ENCODE peak calls at places on chromosomes 5 and 9, in four cellular contexts. N, C, M and Q are unnamed samples.

GRCh38 chr5:90134892-90135291 is 274.7 kb downstream of the CETN3 start:
- DNase-seq in C (peak; percentile 81), N (peak; percentile 80), M (peak; percentile 38), Q (no peak)

GRCh38 chr9:75892168-75892901 is 1.9 kb downstream of the PCSK5 start:
- DNase-seq in M (no peak), C (peak; percentile 8), N (peak; percentile 58), Q (no peak)

GRCh38 chr5:5405441-5405840 is 17.0 kb upstream of the ICE1 start:
- DNase-seq in M (no peak), N (no peak), C (no peak), Q (no peak)

GRCh38 chr9:127112056-127112455 is 10.4 kb downstream of the ANGPTL2 start:
- DNase-seq in M (peak; percentile 38), C (peak; percentile 83), N (peak; percentile 82), Q (peak; percentile 67)

GRCh38 chr5:8391916-8392315 is 523.0 kb downstream of the MTRR start:
- DNase-seq in N (no peak), M (no peak), C (no peak), Q (no peak)

GRCh38 chr5:10400834-10401233 is 40.8 kb upstream of the ROPN1L start:
- DNase-seq in N (peak; percentile 27), C (no peak), M (no peak), Q (no peak)

GRCh38 chr5:131622633-131623032 is 12.4 kb downstream of the RAPGEF6 start:
- DNase-seq in C (no peak), M (no peak), N (no peak), Q (no peak)

GRCh38 chr5:171143926-171144325 is 165.1 kb upstream of the TLX3 start:
- DNase-seq in M (no peak), N (no peak), C (no peak), Q (no peak)

GRCh38 chr9:121246821-121247511 is 21.0 kb upstream of the GSN start:
- DNase-seq in N (peak; percentile 36), M (no peak), C (peak; percentile 28), Q (no peak)

GRCh38 chr5:95317085-95317484 is 32.2 kb upstream of the MCTP1 start:
- DNase-seq in M (no peak), N (no peak), C (no peak), Q (no peak)

GRCh38 chr9:136572003-136572595 is 26.3 kb upstream of the NOTCH1 start:
- DNase-seq in N (no peak), M (no peak), C (peak; percentile 73), Q (no peak)

GRCh38 chr9:95131023-95131943 is 186.2 kb downstream of the FANCC start:
- DNase-seq in M (peak; percentile 73), C (peak; percentile 67), N (peak; percentile 76), Q (no peak)

GRCh38 chr5:170896779-170897178 is 35.0 kb downstream of the RANBP17 start:
- DNase-seq in N (no peak), C (no peak), M (peak; percentile 26), Q (no peak)

GRCh38 chr9:26219961-26220360 is 541.7 kb upstream of the TUSC1 start:
- DNase-seq in M (no peak), C (no peak), N (no peak), Q (no peak)

GRCh38 chr5:119397518-119398380 is 41.9 kb downstream of the TNFAIP8 start:
- DNase-seq in M (no peak), C (no peak), N (no peak), Q (no peak)

GRCh38 chr5:31786001-31786757 is 147.2 kb downstream of the PDZD2 start:
- DNase-seq in M (no peak), C (peak; percentile 52), N (no peak), Q (no peak)

GRCh38 chr9:123225374-123225813 is 43.0 kb downstream of the STRBP start:
- DNase-seq in N (no peak), M (no peak), C (peak; percentile 14), Q (no peak)

GRCh38 chr5:96517294-96517693 is 84.2 kb upstream of the PCSK1 start:
- DNase-seq in C (no peak), M (no peak), N (no peak), Q (no peak)

GRCh38 chr5:131496400-131496713 is 138.7 kb downstream of the RAPGEF6 start:
- DNase-seq in N (no peak), C (no peak), M (no peak), Q (no peak)

GRCh38 chr9:113933671-113934070 is 57.6 kb downstream of the ZNF618 start:
- DNase-seq in C (no peak), N (no peak), M (peak; percentile 15), Q (no peak)

GRCh38 chr9:134842321-134842720 is 38.3 kb upstream of the FCN2 start:
- DNase-seq in N (no peak), C (no peak), M (no peak), Q (no peak)

GRCh38 chr5:113806250-113806649 is 292.8 kb downstream of the YTHDC2 start:
- DNase-seq in N (no peak), C (no peak), M (no peak), Q (no peak)

GRCh38 chr9:128232811-128233428 is 29.7 kb downstream of the DNM1 start:
- DNase-seq in M (no peak), C (no peak), N (no peak), Q (no peak)

GRCh38 chr5:103428411-103428871 is 134.1 kb downstream of the NUDT12 start:
- DNase-seq in N (no peak), C (peak; percentile 27), M (peak; percentile 40), Q (peak; percentile 68)

GRCh38 chr9:121876658-121877271 is 216.3 kb downstream of the TTLL11 start:
- DNase-seq in M (no peak), N (no peak), C (no peak), Q (no peak)

GRCh38 chr5:121024416-121025311 is 560.6 kb downstream of the PRR16 start:
- DNase-seq in C (no peak), N (no peak), M (no peak), Q (no peak)

GRCh38 chr5:123964916-123965315 is 452.9 kb downstream of the CSNK1G3 start:
- DNase-seq in M (no peak), N (no peak), C (no peak), Q (no peak)

GRCh38 chr9:26945591-26945990 is 1.5 kb downstream of the PLAA start:
- DNase-seq in C (no peak), M (no peak), N (no peak), Q (no peak)

GRCh38 chr5:136686192-136686872 is 321.0 kb upstream of the TRPC7 start:
- DNase-seq in M (no peak), C (no peak), N (no peak), Q (no peak)

GRCh38 chr5:136332213-136332612 is 33.1 kb downstream of the TRPC7 start:
- DNase-seq in M (no peak), C (no peak), N (no peak), Q (no peak)

GRCh38 chr5:96572864-96573512 is 89.2 kb upstream of the CAST start:
- DNase-seq in M (no peak), N (no peak), C (no peak), Q (no peak)

GRCh38 chr5:151020304-151021031 is at the start of gene GPX3:
- DNase-seq in M (peak; percentile 89), C (peak; percentile 95), N (peak; percentile 86), Q (peak; percentile 88)

DNA sequence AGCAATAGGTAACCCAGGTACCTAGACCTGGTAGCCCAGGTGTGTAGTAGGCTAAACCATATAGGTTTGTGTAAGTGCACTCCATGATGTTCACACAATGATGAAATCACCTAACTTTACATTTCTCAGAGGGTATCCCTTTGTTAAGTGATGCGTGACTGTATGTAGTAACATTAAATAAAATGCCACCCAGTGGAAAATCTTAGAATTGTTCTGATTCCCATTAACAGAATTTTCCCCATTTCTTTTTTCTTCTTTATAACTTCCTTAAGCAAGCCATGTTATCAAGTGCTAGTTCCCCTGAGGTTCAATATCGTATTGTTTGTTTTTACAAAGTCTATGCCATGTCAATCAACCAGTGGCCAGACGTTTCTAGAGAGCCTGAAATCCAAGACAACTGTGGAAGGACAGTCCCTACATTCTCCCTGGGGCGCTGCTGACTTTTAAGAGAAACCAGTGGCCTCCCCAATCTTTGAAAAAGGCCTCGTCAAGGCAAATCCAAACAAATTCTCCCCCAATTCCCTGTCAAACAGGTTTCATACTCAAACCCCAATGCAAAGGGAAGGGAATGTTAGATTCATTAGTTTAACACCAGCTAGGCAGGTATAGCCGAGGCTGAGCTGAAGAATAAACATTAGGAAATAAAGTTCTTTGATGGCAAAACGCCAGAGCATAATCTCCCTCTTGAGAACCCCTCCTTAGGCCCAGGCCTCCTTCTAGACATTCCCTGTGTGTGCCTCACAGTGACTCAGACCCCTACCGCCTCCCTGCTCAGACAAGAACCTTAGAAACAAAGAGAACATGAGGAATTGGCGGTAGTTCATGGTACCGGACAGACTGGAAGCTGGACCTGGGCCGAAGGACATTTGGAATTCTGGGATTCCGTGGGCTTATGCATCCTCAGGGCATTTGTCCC is 198.7 kb downstream of the GNA14 start:
- DNase-seq in N (no peak), M (no peak), C (no peak), Q (no peak)
- TF ChIP-seq CTCF in N (no peak), M (no peak), C (no peak), Q (no peak)

DNA sequence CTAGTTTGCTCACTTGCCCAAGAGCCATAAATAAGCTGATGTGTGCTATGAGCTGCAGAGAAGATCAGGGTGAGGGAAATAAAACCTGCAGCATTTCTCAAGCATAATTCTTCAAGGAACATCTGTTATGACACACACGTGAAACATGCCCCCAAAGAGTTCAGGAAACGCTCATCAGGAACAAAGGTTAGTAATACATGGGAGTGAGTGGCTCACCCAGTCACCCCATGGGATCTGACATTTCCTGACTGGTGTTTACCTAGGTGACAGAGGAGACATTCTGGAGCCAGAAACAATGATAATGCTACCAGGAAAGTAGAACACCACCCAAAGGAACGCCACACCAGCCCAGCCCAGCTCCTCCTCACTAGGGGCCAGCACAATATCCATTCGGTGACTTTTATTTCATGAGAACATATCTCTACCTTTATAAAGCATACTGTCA is 66.0 kb downstream of the FRMD3 start:
- DNase-seq in C (peak; percentile 20), N (no peak), M (peak; percentile 30), Q (no peak)
- H3K36me3 ChIP-seq in C (no peaks in the 10 kb centered on the region), N (no peaks in the 10 kb centered on the region), M (no peaks in the 10 kb centered on the region), Q (no peaks in the 10 kb centered on the region)

GRCh38 chr5:157324237-157324636 is 58.3 kb downstream of the CYFIP2 start:
- DNase-seq in M (no peak), N (no peak), C (no peak), Q (no peak)

GRCh38 chr5:157322581-157322980 is 56.7 kb downstream of the CYFIP2 start:
- DNase-seq in M (no peak), N (no peak), C (no peak), Q (no peak)

GRCh38 chr5:157327771-157328170 is 61.8 kb downstream of the CYFIP2 start:
- DNase-seq in M (no peak), C (no peak), N (no peak), Q (no peak)

GRCh38 chr5:157326440-157327023 is 60.6 kb downstream of the CYFIP2 start:
- DNase-seq in C (no peak), N (no peak), M (no peak), Q (no peak)

GRCh38 chr5:157323107-157323706 is 57.3 kb downstream of the CYFIP2 start:
- DNase-seq in N (no peak), C (no peak), M (no peak), Q (no peak)
- TF ChIP-seq CTCF in N (no peak), C (no peak), M (no peak), Q (no peak)

DNA sequence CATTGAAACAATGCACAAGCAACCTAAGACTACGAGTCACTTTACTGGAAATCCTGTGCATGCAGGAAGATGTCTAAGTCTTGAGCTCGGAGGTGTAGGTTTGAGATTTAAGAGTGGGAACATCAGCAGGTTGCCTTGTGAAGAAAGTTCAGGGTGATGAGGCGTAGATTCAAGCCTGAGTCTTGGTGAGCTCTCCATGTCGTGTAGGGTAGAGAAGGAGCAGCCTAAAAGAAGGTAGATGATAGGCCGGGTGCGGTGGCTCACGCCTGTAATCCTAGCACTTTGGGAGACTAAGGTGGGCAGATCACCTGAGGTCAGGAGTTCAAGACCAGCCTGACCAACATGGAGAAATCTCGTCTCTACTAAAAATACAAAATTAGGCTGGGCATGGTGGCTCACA is 30.2 kb upstream of the ANKRD18A start:
- DNase-seq in M (no peak), N (no peak), C (no peak), Q (no peak)
- H3K36me3 ChIP-seq in M (no peaks in the 10 kb centered on the region), N (no peaks in the 10 kb centered on the region), C (no peaks in the 10 kb centered on the region), Q (no peaks in the 10 kb centered on the region)